ENCODE peak calls at places on chromosomes 13 and 19, in seven cellular contexts. Q is cardiac fibroblast, L is heart left ventricle, D is cardiac muscle cell, H is AG04449, Y is OCI-LY7, Z is body of pancreas. M is an unnamed sample.

GRCh38 chr19:38155453-38155852 is 68.6 kb downstream of the DPF1 start:
- DNase-seq in Q (peak; percentile 17), L (no peak), D (peak; percentile 31), H (no peak), Y (no peak), Z (no peak), M (no peak)

GRCh38 chr13:52830946-52831345 is 17.5 kb downstream of the PCDH8 start:
- DNase-seq in Q (no peak), L (no peak), D (no peak), H (no peak), Y (no peak), Z (no peak), M (peak; percentile 74)

GRCh38 chr19:10624585-10624984 is 768 bp upstream of the SLC44A2 start:
- DNase-seq in Q (no peak), L (no peak), D (no peak), H (no peak), Y (no peak), Z (no peak), M (no peak)

GRCh38 chr19:46391296-46392251 is 21.8 kb downstream of the CCDC8 start:
- DNase-seq in Q (no peak), L (no peak), D (no peak), H (no peak), Y (no peak), Z (no peak), M (no peak)

GRCh38 chr13:18628428-18628827 is 553.2 kb downstream of the TUBA3C start:
- DNase-seq in Q (no peak), L (no peak), D (no peak), H (no peak), Y (no peak), Z (no peak), M (no peak)

GRCh38 chr19:32453736-32454135 is 48.2 kb downstream of the DPY19L3 start:
- DNase-seq in Q (peak; percentile 7), L (no peak), D (peak; percentile 8), H (no peak), Y (no peak), Z (no peak), M (no peak)

GRCh38 chr19:49889687-49890348 is 6.9 kb downstream of the IL4I1 start:
- DNase-seq in Q (peak; percentile 78), L (peak; percentile 80), D (peak; percentile 85), H (no peak), Y (peak; percentile 58), Z (peak; percentile 66), M (no peak)

GRCh38 chr19:4547303-4548237 is 7.7 kb upstream of the LRG1 start:
- DNase-seq in Q (peak; percentile 39), L (no peak), D (peak; percentile 23), H (no peak), Y (peak; percentile 28), Z (peak; percentile 91), M (no peak)

GRCh38 chr13:97068146-97068545 is 73.9 kb upstream of the OXGR1 start:
- DNase-seq in Q (no peak), L (no peak), D (peak; percentile 22), H (no peak), Y (no peak), Z (no peak), M (no peak)

GRCh38 chr19:50486823-50487515 is 10.3 kb upstream of the GARIN5A start:
- DNase-seq in Q (peak; percentile 31), L (no peak), D (peak; percentile 44), H (no peak), Y (peak; percentile 60), Z (peak; percentile 45), M (no peak)

GRCh38 chr19:12015753-12016116 is 19.7 kb downstream of the ZNF433 start:
- DNase-seq in Q (peak; percentile 2), L (no peak), D (no peak), H (no peak), Y (no peak), Z (no peak), M (no peak)

GRCh38 chr13:106151056-106151699 is 384.3 kb downstream of the EFNB2 start:
- DNase-seq in Q (peak; percentile 90), L (no peak), D (peak; percentile 92), H (peak; percentile 78), Y (no peak), Z (no peak), M (peak; percentile 73)

GRCh38 chr19:44774614-44775013 is 3.1 kb upstream of the CBLC start:
- DNase-seq in Q (no peak), L (no peak), D (no peak), H (no peak), Y (no peak), Z (no peak), M (no peak)

GRCh38 chr19:44776402-44777096 is 1.1 kb upstream of the CBLC start:
- DNase-seq in Q (no peak), L (no peak), D (no peak), H (no peak), Y (no peak), Z (no peak), M (no peak)

GRCh38 chr19:44775676-44776240 is 1.9 kb upstream of the CBLC start:
- DNase-seq in Q (no peak), L (no peak), D (no peak), H (no peak), Y (no peak), Z (no peak), M (no peak)

GRCh38 chr19:44779150-44779549 is 1.5 kb downstream of the CBLC start:
- DNase-seq in Q (no peak), L (no peak), D (no peak), H (no peak), Y (no peak), Z (no peak), M (no peak)

DNA sequence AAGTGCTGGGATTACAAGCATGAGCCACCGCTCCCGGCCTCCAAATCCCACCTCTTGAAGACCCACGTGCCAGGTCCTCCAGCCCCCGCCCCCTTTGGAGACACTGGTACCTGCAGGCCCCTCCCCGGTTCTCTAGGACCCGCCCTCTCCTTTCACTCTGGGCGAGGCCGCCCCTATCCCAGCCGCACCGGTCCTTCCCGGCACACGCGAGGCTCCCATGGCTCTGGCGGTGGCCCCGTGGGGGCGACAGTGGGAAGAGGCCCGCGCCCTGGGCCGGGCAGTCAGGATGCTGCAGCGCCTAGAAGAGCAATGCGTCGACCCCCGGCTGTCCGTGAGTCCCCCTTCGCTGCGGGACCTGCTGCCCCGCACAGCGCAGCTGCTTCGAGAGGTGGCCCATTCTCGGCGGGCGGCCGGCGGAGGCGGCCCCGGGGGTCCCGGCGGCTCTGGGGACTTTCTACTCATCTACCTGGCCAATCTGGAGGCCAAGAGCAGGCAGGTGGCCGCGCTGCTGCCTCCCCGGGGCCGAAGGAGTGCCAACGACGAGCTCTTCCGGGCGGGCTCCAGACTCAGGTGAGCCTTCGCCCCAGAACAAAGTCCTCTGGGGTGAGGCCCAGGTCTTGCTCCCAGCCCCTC is at the start of gene CBLC:
- DNase-seq in Q (no peak), L (no peak), D (no peak), H (no peak), Y (no peak), Z (peak; percentile 87), M (no peak)
- H3K4me3 ChIP-seq in Q (no peak within 1 kb of the TSS), L (no peak within 1 kb of the TSS), D (no peak within 1 kb of the TSS), H (no peak within 1 kb of the TSS), Y (no peak within 1 kb of the TSS), Z (peak within 1 kb of the TSS; percentile 38), M (peak within 1 kb of the TSS; percentile 45)

GRCh38 chr19:18160441-18160791 is 7.5 kb downstream of the PIK3R2 start:
- DNase-seq in Q (no peak), L (no peak), D (no peak), H (no peak), Y (no peak), Z (no peak), M (no peak)

GRCh38 chr19:18158471-18158870 is 5.5 kb downstream of the PIK3R2 start:
- DNase-seq in Q (no peak), L (no peak), D (no peak), H (no peak), Y (no peak), Z (no peak), M (no peak)

GRCh38 chr19:18161691-18162039 is 8.7 kb downstream of the PIK3R2 start:
- DNase-seq in Q (no peak), L (no peak), D (no peak), H (no peak), Y (no peak), Z (no peak), M (no peak)

GRCh38 chr19:18159810-18160209 is 6.8 kb downstream of the PIK3R2 start:
- DNase-seq in Q (no peak), L (no peak), D (no peak), H (no peak), Y (no peak), Z (no peak), M (no peak)

GRCh38 chr19:18160792-18161690 is 8.1 kb downstream of the PIK3R2 start:
- DNase-seq in Q (peak; percentile 71), L (peak; percentile 76), D (peak; percentile 71), H (no peak), Y (peak; percentile 88), Z (peak; percentile 78), M (no peak)
- TF ChIP-seq CTCF in Q (peak; percentile 30), L (peak; percentile 63), D (peak; percentile 33), H (peak; percentile 55), Y (peak; percentile 41), Z (peak; percentile 96), M (peak; percentile 43)

DNA sequence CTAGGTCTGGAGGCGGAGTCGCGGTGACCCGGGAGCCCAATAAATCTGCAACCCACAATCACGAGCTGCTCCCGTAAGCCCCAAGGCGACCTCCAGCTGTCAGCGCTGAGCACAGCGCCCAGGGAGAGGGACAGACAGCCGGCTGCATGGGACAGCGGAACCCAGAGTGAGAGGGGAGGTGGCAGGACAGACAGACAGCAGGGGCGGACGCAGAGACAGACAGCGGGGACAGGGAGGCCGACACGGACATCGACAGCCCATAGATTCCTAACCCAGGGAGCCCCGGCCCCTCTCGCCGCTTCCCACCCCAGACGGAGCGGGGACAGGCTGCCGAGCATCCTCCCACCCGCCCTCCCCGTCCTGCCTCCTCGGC is at the start of gene SLC5A5:
- DNase-seq in Q (no peak), L (no peak), D (no peak), H (no peak), Y (no peak), Z (no peak), M (no peak)
- H3K4me3 ChIP-seq in Q (no peak within 1 kb of the TSS), L (no peak within 1 kb of the TSS), D (no peak within 1 kb of the TSS), H (no peak within 1 kb of the TSS), Y (no peak within 1 kb of the TSS), Z (no peak within 1 kb of the TSS), M (no peak within 1 kb of the TSS)

GRCh38 chr19:21697171-21697570 is 70.2 kb downstream of the ZNF100 start:
- DNase-seq in Q (no peak), L (no peak), D (no peak), H (no peak), Y (no peak), Z (no peak), M (no peak)

GRCh38 chr19:21694171-21694906 is 73.0 kb downstream of the ZNF100 start:
- DNase-seq in Q (no peak), L (no peak), D (no peak), H (no peak), Y (no peak), Z (no peak), M (no peak)

GRCh38 chr19:21699197-21699596 is 68.2 kb downstream of the ZNF100 start:
- DNase-seq in Q (no peak), L (no peak), D (no peak), H (no peak), Y (no peak), Z (no peak), M (no peak)

GRCh38 chr19:21697698-21698097 is 69.7 kb downstream of the ZNF100 start:
- DNase-seq in Q (no peak), L (no peak), D (no peak), H (no peak), Y (no peak), Z (no peak), M (no peak)

DNA sequence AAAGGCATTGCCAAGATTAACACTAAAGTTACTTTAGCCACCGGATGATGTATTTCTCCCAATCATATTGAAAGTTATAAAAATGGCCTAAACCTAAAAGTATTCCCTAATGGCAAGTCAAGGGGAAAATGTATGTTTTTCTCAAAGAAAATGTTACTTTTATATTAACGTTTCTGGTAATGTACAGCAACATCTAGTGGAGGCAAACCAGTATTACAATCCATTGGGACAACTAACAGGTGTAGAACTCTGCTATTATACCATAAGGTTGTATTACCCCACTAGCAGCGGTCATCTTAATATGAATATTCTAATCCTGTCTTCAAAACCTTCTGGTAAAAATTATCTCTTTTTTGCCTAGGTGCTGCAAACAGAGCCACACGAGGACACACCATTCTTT is 69.2 kb downstream of the ZNF100 start:
- DNase-seq in Q (peak; percentile 21), L (no peak), D (peak; percentile 24), H (no peak), Y (peak; percentile 48), Z (no peak), M (no peak)
- TF ChIP-seq CTCF in Q (peak; percentile 37), L (peak; percentile 61), D (peak; percentile 35), H (no peak), Y (peak; percentile 81), Z (peak; percentile 80), M (peak; percentile 45)

M was measured in epithelial cell of proximal tubule.